ENCODE peak calls at places on chromosomes 1 and 21, in four cellular contexts. One of them, this sample, is unnamed.

GRCh38 chr1:210272666-210273065 is 40.1 kb downstream of the SERTAD4 start:
- DNase-seq in Peyer's patch: no peak
- DNase-seq in breast epithelium: no peak
- DNase-seq in HFFc6: no peak
- DNase-seq in this sample: no peak

GRCh38 chr1:106727171-106727570 is 329.3 kb upstream of the PRMT6 start:
- DNase-seq in Peyer's patch: no peak
- DNase-seq in breast epithelium: no peak
- DNase-seq in HFFc6: no peak
- DNase-seq in this sample: no peak

GRCh38 chr1:25487628-25488027 is 55.8 kb upstream of the LDLRAP1 start:
- DNase-seq in Peyer's patch: no peak
- DNase-seq in breast epithelium: no peak
- DNase-seq in HFFc6: no peak
- DNase-seq in this sample: no peak

GRCh38 chr1:41479000-41479807 is 5.3 kb downstream of the EDN2 start:
- DNase-seq in Peyer's patch: no peak
- DNase-seq in breast epithelium: no peak
- DNase-seq in HFFc6: peak; percentile 17
- DNase-seq in this sample: no peak

GRCh38 chr1:44131411-44131810 is 10.0 kb downstream of the KLF18 start:
- DNase-seq in Peyer's patch: no peak
- DNase-seq in breast epithelium: no peak
- DNase-seq in HFFc6: no peak
- DNase-seq in this sample: no peak

GRCh38 chr21:33949516-33950424 is 34.2 kb upstream of the ATP5PO start:
- DNase-seq in Peyer's patch: peak; percentile 39
- DNase-seq in breast epithelium: no peak
- DNase-seq in HFFc6: no peak
- DNase-seq in this sample: no peak

GRCh38 chr1:50420283-50420682 is 3.0 kb downstream of the DMRTA2 start:
- DNase-seq in Peyer's patch: no peak
- DNase-seq in breast epithelium: no peak
- DNase-seq in HFFc6: no peak
- DNase-seq in this sample: no peak

GRCh38 chr1:247332215-247332900 is 691 bp upstream of the ZNF496 start:
- DNase-seq in Peyer's patch: peak; percentile 58
- DNase-seq in breast epithelium: no peak
- DNase-seq in HFFc6: no peak
- DNase-seq in this sample: peak; percentile 73

GRCh38 chr1:207007352-207008033 is 25.1 kb downstream of the C1orf116 start:
- DNase-seq in Peyer's patch: no peak
- DNase-seq in breast epithelium: no peak
- DNase-seq in HFFc6: peak; percentile 95
- DNase-seq in this sample: no peak

GRCh38 chr1:209883341-209883971 is 54.6 kb upstream of the SYT14 start:
- DNase-seq in Peyer's patch: no peak
- DNase-seq in breast epithelium: no peak
- DNase-seq in HFFc6: peak; percentile 80
- DNase-seq in this sample: no peak

DNA sequence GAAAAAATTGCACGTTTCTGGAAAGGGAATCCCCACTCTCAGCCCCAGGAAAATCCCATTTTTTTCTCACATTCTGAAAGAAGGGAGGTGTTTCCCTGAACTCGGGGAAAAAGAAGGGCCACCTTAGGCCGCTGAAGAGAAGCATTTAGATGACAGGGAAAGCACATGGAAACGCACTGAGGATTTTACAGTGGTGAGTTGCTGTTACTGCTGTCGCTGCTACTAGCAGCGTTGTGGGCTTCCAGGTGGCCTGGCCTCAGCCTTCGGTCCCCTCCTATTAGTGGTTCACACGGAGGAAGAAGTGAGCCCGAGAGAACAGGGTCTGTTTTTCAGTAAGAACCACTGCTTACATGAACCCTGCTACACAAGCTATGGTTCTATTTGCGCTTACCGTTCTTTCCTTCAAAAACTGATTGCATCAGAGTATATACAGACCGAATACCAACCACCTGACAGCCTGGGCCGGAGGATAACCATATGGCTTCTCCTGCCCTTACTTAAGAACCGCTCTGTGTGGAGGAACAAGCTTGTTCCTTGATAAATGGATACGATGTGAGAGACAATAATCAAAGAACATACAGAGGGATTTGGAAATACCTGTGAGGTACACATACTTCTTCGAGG is 986 bp upstream of the KCNT2 start:
- DNase-seq in Peyer's patch: no peak
- DNase-seq in breast epithelium: no peak
- DNase-seq in HFFc6: no peak
- DNase-seq in this sample: peak; percentile 57
- TF ChIP-seq CTCF in Peyer's patch: no peak
- TF ChIP-seq CTCF in breast epithelium: no peak
- TF ChIP-seq CTCF in HFFc6: no peak
- TF ChIP-seq CTCF in this sample: peak; percentile 28

GRCh38 chr1:240170806-240171205 is 79.1 kb downstream of the FMN2 start:
- DNase-seq in Peyer's patch: no peak
- DNase-seq in breast epithelium: no peak
- DNase-seq in HFFc6: no peak
- DNase-seq in this sample: no peak

GRCh38 chr1:240164742-240165141 is 73.1 kb downstream of the FMN2 start:
- DNase-seq in Peyer's patch: no peak
- DNase-seq in breast epithelium: no peak
- DNase-seq in HFFc6: no peak
- DNase-seq in this sample: no peak

GRCh38 chr1:240170245-240170644 is 78.6 kb downstream of the FMN2 start:
- DNase-seq in Peyer's patch: no peak
- DNase-seq in breast epithelium: no peak
- DNase-seq in HFFc6: no peak
- DNase-seq in this sample: no peak

GRCh38 chr1:240171907-240172306 is 80.2 kb downstream of the FMN2 start:
- DNase-seq in Peyer's patch: no peak
- DNase-seq in breast epithelium: no peak
- DNase-seq in HFFc6: no peak
- DNase-seq in this sample: no peak

GRCh38 chr1:240169188-240169587 is 77.5 kb downstream of the FMN2 start:
- DNase-seq in Peyer's patch: no peak
- DNase-seq in breast epithelium: no peak
- DNase-seq in HFFc6: peak; percentile 32
- DNase-seq in this sample: no peak
- TF ChIP-seq CTCF in Peyer's patch: no peak
- TF ChIP-seq CTCF in breast epithelium: no peak
- TF ChIP-seq CTCF in HFFc6: peak; percentile 66
- TF ChIP-seq CTCF in this sample: no peak

GRCh38 chr1:186965847-186966246 is 137.1 kb downstream of the PLA2G4A start:
- DNase-seq in Peyer's patch: no peak
- DNase-seq in breast epithelium: no peak
- DNase-seq in HFFc6: no peak
- DNase-seq in this sample: no peak
- TF ChIP-seq CTCF in Peyer's patch: no peak
- TF ChIP-seq CTCF in breast epithelium: no peak
- TF ChIP-seq CTCF in HFFc6: no peak
- TF ChIP-seq CTCF in this sample: no peak

GRCh38 chr1:102978874-102979273 is 129.4 kb downstream of the COL11A1 start:
- DNase-seq in Peyer's patch: no peak
- DNase-seq in breast epithelium: no peak
- DNase-seq in HFFc6: no peak
- DNase-seq in this sample: no peak

GRCh38 chr1:102977293-102977692 is 131.0 kb downstream of the COL11A1 start:
- DNase-seq in Peyer's patch: no peak
- DNase-seq in breast epithelium: no peak
- DNase-seq in HFFc6: no peak
- DNase-seq in this sample: no peak
- TF ChIP-seq CTCF in Peyer's patch: no peak
- TF ChIP-seq CTCF in breast epithelium: no peak
- TF ChIP-seq CTCF in HFFc6: no peak
- TF ChIP-seq CTCF in this sample: no peak

DNA sequence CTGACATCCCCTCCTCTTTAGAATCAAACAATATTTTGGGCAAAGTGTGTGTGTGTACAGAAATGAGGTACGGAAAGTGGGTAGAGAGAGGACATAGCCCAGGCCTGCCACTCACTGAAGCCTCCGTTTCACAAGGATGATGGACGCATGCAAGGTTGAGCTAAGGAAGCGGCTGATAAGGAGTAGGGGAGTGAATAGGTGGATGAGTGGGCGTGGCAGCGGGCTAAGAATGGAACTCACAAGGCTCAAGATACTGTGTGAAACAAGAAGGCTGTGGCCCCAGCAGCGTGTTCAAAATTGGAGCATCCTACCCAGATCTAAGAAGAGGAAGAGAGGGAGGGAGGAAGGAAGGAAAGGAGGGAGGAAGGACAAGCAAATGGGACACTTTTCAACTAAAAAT is 37.5 kb downstream of the VWA5B1 start:
- DNase-seq in Peyer's patch: no peak
- DNase-seq in breast epithelium: no peak
- DNase-seq in HFFc6: no peak
- DNase-seq in this sample: no peak
- TF ChIP-seq CTCF in Peyer's patch: no peak
- TF ChIP-seq CTCF in breast epithelium: no peak
- TF ChIP-seq CTCF in HFFc6: no peak
- TF ChIP-seq CTCF in this sample: no peak

DNA sequence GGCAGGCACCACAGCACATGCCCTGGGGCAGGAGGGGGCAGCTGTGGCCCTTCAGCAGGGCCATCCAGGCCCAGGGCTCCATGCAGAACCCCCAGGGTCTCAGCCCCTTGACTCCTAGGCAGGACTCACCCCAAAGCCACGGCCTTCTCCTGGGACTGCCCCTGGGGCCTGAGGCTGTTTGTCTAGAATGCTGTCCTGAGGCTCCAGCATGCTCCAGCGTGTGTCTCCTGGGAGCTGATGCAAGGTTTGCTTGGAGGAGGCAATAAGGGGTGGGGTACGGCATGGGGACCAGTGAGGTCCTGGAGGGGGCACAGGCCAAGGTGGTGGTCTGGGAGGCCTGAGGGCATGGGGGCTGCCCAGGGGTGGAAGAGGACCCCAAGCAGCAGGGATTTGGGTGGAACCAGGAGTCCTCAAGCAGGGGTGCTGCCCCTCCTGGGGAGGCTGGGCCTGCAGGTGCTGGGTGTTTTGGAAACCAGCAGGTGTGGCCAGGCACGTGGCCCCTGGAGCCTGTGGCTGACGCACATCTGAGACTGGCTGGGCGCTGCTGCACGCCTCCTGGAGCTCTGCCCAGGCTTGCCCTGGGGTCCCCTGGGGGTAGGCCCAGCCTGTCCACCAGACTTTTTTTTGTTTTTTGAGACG is 7.8 kb upstream of the CALML6 start:
- DNase-seq in Peyer's patch: peak; percentile 36
- DNase-seq in breast epithelium: peak; percentile 46
- DNase-seq in HFFc6: no peak
- DNase-seq in this sample: peak; percentile 63
- TF ChIP-seq CTCF in Peyer's patch: no peak
- TF ChIP-seq CTCF in breast epithelium: no peak
- TF ChIP-seq CTCF in HFFc6: no peak
- TF ChIP-seq CTCF in this sample: no peak

DNA sequence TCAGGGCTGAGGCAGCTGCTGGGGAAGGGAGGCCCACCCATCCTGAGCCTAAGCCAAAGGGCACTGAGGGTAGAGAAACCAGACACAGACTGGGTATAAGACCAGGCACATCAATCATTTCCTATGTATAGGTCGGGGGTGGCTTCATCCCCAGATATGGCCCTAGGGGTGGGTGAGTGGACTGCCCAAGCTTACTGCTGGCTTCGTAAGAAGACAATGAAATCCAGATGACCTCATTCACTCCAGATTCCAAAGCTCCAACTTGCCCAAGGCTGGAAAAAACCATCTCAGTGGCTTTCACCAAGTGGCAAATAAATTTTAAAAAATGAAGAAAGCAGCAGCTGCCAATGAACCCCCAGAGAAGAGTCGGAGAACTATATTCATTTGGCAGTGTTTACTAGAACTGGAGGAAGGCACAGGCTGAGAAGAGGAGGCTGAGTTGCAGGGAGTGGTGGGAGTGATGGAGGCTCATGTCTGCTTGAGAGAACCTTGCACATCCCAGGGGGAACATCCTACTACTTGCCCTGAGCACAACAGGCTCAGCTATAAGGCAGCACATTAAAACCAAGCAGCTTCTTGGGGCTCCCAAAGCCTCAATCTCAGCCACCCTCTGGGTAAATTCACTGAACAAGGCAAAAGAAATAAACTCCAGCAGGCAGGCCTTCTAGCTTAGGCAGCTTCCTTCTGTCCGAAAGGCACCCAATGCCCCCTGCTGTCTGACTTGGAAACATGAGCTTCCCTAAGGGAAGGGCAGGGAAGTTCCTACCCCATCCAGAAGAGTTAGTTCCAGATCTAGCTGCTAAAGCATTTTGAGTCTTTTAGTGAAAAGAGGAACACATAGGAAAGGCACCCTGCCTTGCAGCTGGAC is 14.1 kb downstream of the PEA15 start:
- DNase-seq in Peyer's patch: no peak
- DNase-seq in breast epithelium: peak; percentile 61
- DNase-seq in HFFc6: peak; percentile 76
- DNase-seq in this sample: peak; percentile 53
- TF ChIP-seq CTCF in Peyer's patch: no peak
- TF ChIP-seq CTCF in breast epithelium: peak; percentile 58
- TF ChIP-seq CTCF in HFFc6: peak; percentile 79
- TF ChIP-seq CTCF in this sample: peak; percentile 17

GRCh38 chr1:211324992-211325775 is 1.4 kb upstream of the TRAF5 start:
- DNase-seq in Peyer's patch: no peak
- DNase-seq in breast epithelium: no peak
- DNase-seq in HFFc6: no peak
- DNase-seq in this sample: no peak
- TF ChIP-seq CTCF in Peyer's patch: no peak
- TF ChIP-seq CTCF in breast epithelium: no peak
- TF ChIP-seq CTCF in HFFc6: no peak
- TF ChIP-seq CTCF in this sample: no peak

GRCh38 chr1:26993237-26994019 is at the start of gene TRNP1:
- DNase-seq in Peyer's patch: peak; percentile 68
- DNase-seq in breast epithelium: peak; percentile 73
- DNase-seq in HFFc6: peak; percentile 87
- DNase-seq in this sample: peak; percentile 87
- TF ChIP-seq CTCF in Peyer's patch: no peak
- TF ChIP-seq CTCF in breast epithelium: no peak
- TF ChIP-seq CTCF in HFFc6: peak; percentile 26
- TF ChIP-seq CTCF in this sample: no peak